ENCODE peak calls at places on chromosomes 5 and 9, in four cellular contexts. M is colonic mucosa, O is mesenchymal stem cell, X is GM12878. S is an unnamed sample.

GRCh38 chr5:170046221-170046620 is 59.5 kb upstream of the FOXI1 start:
- DNase-seq in M (no peak), O (no peak), X (no peak), S (no peak)

GRCh38 chr5:39755986-39756385 is 331.2 kb upstream of the DAB2 start:
- DNase-seq in M (no peak), O (peak; percentile 90), X (no peak), S (peak; percentile 95)

GRCh38 chr9:126491256-126491879 is 122.4 kb upstream of the LMX1B start:
- DNase-seq in M (peak; percentile 55), O (peak; percentile 61), X (no peak), S (peak; percentile 46)

GRCh38 chr9:91515074-91515687 is 91.5 kb upstream of the NFIL3 start:
- DNase-seq in M (no peak), O (peak; percentile 90), X (peak; percentile 30), S (peak; percentile 95)

GRCh38 chr5:82975812-82976211 is 101.4 kb downstream of the TMEM167A start:
- DNase-seq in M (no peak), O (no peak), X (no peak), S (no peak)

GRCh38 chr9:109781086-109781485 is 1.1 kb downstream of the PALM2AKAP2 start:
- DNase-seq in M (no peak), O (no peak), X (no peak), S (peak; percentile 54)

GRCh38 chr5:135120951-135121350 is 86.9 kb upstream of the PITX1 start:
- DNase-seq in M (no peak), O (no peak), X (no peak), S (no peak)

GRCh38 chr9:98783518-98784226 is 12.7 kb downstream of the ANKS6 start:
- DNase-seq in M (peak; percentile 14), O (no peak), X (no peak), S (no peak)

GRCh38 chr5:94932259-94932658 is 313.8 kb downstream of the SLF1 start:
- DNase-seq in M (no peak), O (no peak), X (no peak), S (no peak)

GRCh38 chr9:118230319-118230718 is 526.1 kb downstream of the TLR4 start:
- DNase-seq in M (no peak), O (no peak), X (no peak), S (no peak)

GRCh38 chr5:16883801-16884200 is 52.3 kb downstream of the MYO10 start:
- DNase-seq in M (no peak), O (no peak), X (no peak), S (no peak)

GRCh38 chr9:107007361-107007760 is 144.4 kb downstream of the ZNF462 start:
- DNase-seq in M (no peak), O (no peak), X (no peak), S (no peak)

GRCh38 chr5:31990701-31991110 is 183.4 kb downstream of the GOLPH3 start:
- DNase-seq in M (no peak), O (peak; percentile 77), X (no peak), S (no peak)

GRCh38 chr9:99873943-99874584 is 32.4 kb upstream of the STX17 start:
- DNase-seq in M (no peak), O (no peak), X (no peak), S (peak; percentile 2)

GRCh38 chr5:181173420-181174342 is 26.3 kb downstream of the OR2V2 start:
- DNase-seq in M (peak; percentile 60), O (peak; percentile 52), X (peak; percentile 84), S (no peak)

GRCh38 chr9:34084562-34084961 is 35.9 kb upstream of the UBAP2 start:
- DNase-seq in M (no peak), O (no peak), X (no peak), S (no peak)

GRCh38 chr9:95581900-95582299 is 65.1 kb upstream of the PTCH1 start:
- DNase-seq in M (no peak), O (no peak), X (no peak), S (no peak)

GRCh38 chr9:118129541-118129940 is 425.3 kb downstream of the TLR4 start:
- DNase-seq in M (no peak), O (no peak), X (no peak), S (no peak)

GRCh38 chr5:120108586-120109254 is 355.4 kb upstream of the PRR16 start:
- DNase-seq in M (no peak), O (no peak), X (no peak), S (no peak)

GRCh38 chr5:95957804-95958203 is 3.8 kb downstream of the ELL2 start:
- DNase-seq in M (no peak), O (no peak), X (no peak), S (no peak)

GRCh38 chr9:86282979-86283535 is 719 bp upstream of the ISCA1 start:
- DNase-seq in M (no peak), O (peak; percentile 91), X (no peak), S (peak; percentile 87)

GRCh38 chr9:110330484-110331115 is 7.1 kb downstream of the TXNDC8 start:
- DNase-seq in M (no peak), O (peak; percentile 60), X (no peak), S (peak; percentile 40)

GRCh38 chr5:61332891-61333350 is 863 bp downstream of the ZSWIM6 start:
- DNase-seq in M (peak; percentile 54), O (peak; percentile 71), X (no peak), S (peak; percentile 73)

GRCh38 chr5:149257875-149258705 is 13.6 kb upstream of the AFAP1L1 start:
- DNase-seq in M (no peak), O (peak; percentile 73), X (no peak), S (peak; percentile 48)

GRCh38 chr5:173974688-173975239 is 14.2 kb upstream of the C5orf47 start:
- DNase-seq in M (no peak), O (no peak), X (no peak), S (no peak)

GRCh38 chr9:132651259-132651658 is 18.5 kb downstream of the DDX31 start:
- DNase-seq in M (peak; percentile 70), O (peak; percentile 95), X (no peak), S (peak; percentile 99)

GRCh38 chr5:123875444-123876264 is 363.7 kb downstream of the CSNK1G3 start:
- DNase-seq in M (peak; percentile 25), O (peak; percentile 51), X (no peak), S (no peak)

GRCh38 chr9:81650836-81651545 is 38.4 kb downstream of the TLE1 start:
- DNase-seq in M (no peak), O (no peak), X (no peak), S (no peak)

GRCh38 chr9:116549061-116549664 is 137.9 kb upstream of the TRIM32 start:
- DNase-seq in M (peak; percentile 62), O (peak; percentile 96), X (no peak), S (peak; percentile 94)

GRCh38 chr9:21677834-21678233 is 124.6 kb upstream of the MTAP start:
- DNase-seq in M (no peak), O (peak; percentile 53), X (no peak), S (peak; percentile 78)

GRCh38 chr9:19127881-19128719 is 808 bp upstream of the PLIN2 start:
- DNase-seq in M (peak; percentile 50), O (peak; percentile 73), X (no peak), S (peak; percentile 63)

GRCh38 chr5:115580941-115581340 is 21.3 kb downstream of the TICAM2 start:
- DNase-seq in M (no peak), O (no peak), X (no peak), S (no peak)

GRCh38 chr5:115584501-115584900 is 17.8 kb downstream of the TICAM2 start:
- DNase-seq in M (no peak), O (no peak), X (no peak), S (no peak)

GRCh38 chr5:115585265-115585664 is 17.0 kb downstream of the TICAM2 start:
- DNase-seq in M (no peak), O (no peak), X (no peak), S (no peak)

GRCh38 chr5:115586525-115587146 is 15.6 kb downstream of the TICAM2 start:
- DNase-seq in M (no peak), O (peak; percentile 52), X (no peak), S (peak; percentile 29)

DNA sequence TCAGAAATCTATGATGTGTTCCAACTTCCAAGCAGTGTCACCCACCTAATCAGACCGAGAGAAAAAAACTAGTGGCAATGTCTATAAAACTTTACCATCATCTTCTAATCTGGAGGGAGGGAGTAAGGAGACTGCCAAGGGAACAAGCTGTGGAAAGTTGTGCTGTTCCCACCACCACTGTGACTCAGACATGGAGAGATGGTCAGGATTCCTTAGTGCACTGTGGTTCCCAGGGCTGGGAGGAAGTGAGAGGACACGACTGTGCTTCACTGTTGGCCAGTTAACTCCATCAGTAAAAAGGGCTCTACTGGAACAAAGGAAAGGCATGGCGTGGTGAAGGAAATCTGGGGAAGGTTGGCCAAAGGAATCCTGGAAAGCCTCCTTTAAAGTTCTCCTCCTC is 18.8 kb downstream of the TICAM2 start:
- DNase-seq in M (no peak), O (peak; percentile 89), X (no peak), S (peak; percentile 97)
- H3K9ac ChIP-seq in M (no peak overlapping the region), O (peak overlapping the region; percentile 45), X (no peak overlapping the region), S (no peak overlapping the region)

DNA sequence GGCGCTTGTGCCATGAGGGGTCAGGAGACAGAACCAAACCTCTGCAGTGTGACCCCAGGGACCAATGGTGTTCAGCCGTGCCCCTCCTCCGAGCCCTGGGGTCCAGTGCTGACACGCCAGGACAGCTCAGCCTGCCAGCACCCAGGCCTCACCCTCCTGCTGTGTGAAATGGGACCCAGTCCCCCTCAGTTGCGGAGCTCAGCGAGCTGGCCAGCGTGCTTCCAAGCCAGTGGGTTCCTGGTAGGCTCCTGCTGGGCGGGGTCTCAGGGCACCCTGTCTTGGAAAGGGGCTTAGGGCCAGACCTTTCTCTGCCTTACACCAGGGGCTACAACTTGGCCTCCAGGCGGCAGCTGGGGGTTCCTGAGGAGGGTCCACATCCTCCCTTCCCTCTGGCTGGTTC is 4.4 kb downstream of the RNF44 start:
- DNase-seq in M (no peak), O (no peak), X (no peak), S (no peak)
- H3K27ac ChIP-seq in M (peak overlapping the region; percentile 97), O (peak overlapping the region; percentile 17), X (peak overlapping the region; percentile 95), S (no peak overlapping the region)

GRCh38 chr5:100824635-100825034 is 78.4 kb downstream of the ST8SIA4 start:
- DNase-seq in M (no peak), O (no peak), X (no peak), S (no peak)

GRCh38 chr5:100827481-100827889 is 75.6 kb downstream of the ST8SIA4 start:
- DNase-seq in M (peak; percentile 42), O (peak; percentile 25), X (no peak), S (peak; percentile 27)

GRCh38 chr5:100823812-100824211 is 79.3 kb downstream of the ST8SIA4 start:
- DNase-seq in M (no peak), O (no peak), X (no peak), S (no peak)

GRCh38 chr5:100828071-100828689 is 74.9 kb downstream of the ST8SIA4 start:
- DNase-seq in M (no peak), O (no peak), X (peak; percentile 89), S (peak; percentile 16)

DNA sequence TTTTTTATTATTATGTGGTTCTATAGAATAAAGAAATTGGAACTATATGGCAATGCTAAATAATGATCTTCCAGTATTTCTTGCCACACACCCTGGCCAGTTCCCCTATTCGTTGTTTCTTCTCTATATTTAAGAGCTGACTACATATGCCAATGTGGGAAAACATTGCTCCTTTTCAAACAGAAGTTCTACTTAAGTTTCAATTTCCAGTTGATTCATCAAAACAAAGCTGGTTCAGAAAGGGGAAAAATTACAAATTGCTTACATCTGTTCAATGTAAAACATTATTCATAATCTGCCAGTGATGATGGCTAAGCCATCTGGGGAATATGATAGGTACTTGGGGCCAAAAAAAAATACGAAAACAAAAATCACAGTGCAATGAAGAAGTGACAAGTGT is 76.9 kb downstream of the ST8SIA4 start:
- DNase-seq in M (no peak), O (no peak), X (peak; percentile 69), S (peak; percentile 29)
- H3K9ac ChIP-seq in M (no peak overlapping the region), O (no peak overlapping the region), X (no peak overlapping the region), S (no peak overlapping the region)

GRCh38 chr5:157558089-157558595 is 17.4 kb downstream of the ADAM19 start:
- DNase-seq in M (no peak), O (peak; percentile 74), X (no peak), S (peak; percentile 93)
- H3K27ac ChIP-seq in M (no peak overlapping the region), O (peak overlapping the region; percentile 98), X (no peak overlapping the region), S (peak overlapping the region; percentile 57)